ENCODE peak calls at places on chromosomes 7 and 10, in five cellular contexts. I, J, S, K and F are unnamed samples.

GRCh38 chr10:101225846-101226361 is 3.4 kb downstream of the LBX1 start:
- DNase-seq in I (no peak), J (no peak), S (no peak), K (no peak), F (no peak)

GRCh38 chr7:93960986-93961385 is 39.5 kb downstream of the GNG11 start:
- DNase-seq in I (no peak), J (no peak), K (no peak), S (no peak), F (no peak)

GRCh38 chr10:96833220-96834001 is 1.3 kb downstream of the LCOR start:
- DNase-seq in I (no peak), S (peak; percentile 49), J (no peak), K (no peak), F (peak; percentile 23)

GRCh38 chr7:105682331-105683070 is 101.2 kb upstream of the EFCAB10 start:
- DNase-seq in K (no peak), S (no peak), I (no peak), J (no peak), F (no peak)

GRCh38 chr10:103491729-103492364 is 1.7 kb upstream of the NEURL1 start:
- DNase-seq in K (no peak), S (no peak), I (no peak), J (no peak), F (peak; percentile 98)

GRCh38 chr10:22779331-22780019 is 65.1 kb upstream of the PIP4K2A start:
- DNase-seq in J (no peak), K (no peak), S (no peak), I (no peak), F (no peak)

GRCh38 chr10:24617771-24618396 is 105.8 kb downstream of the ARHGAP21 start:
- DNase-seq in I (peak; percentile 50), K (peak; percentile 25), S (peak; percentile 54), J (peak; percentile 44), F (peak; percentile 31)

GRCh38 chr7:146208484-146208883 is 91.9 kb downstream of the CNTNAP2 start:
- DNase-seq in I (no peak), J (no peak), K (no peak), S (no peak), F (no peak)

GRCh38 chr7:154919324-154920222 is 83.4 kb downstream of the PAXIP1 start:
- DNase-seq in S (peak; percentile 8), I (no peak), J (no peak), K (no peak), F (no peak)